ENCODE peak calls at places on chromosomes 16 and 17, in eight cellular contexts. N is esophagus squamous epithelium, P is mucosa of descending colon, S is tibial artery, T is brain microvascular endothelial cell, R is lower lobe of right lung, J is aorta, O is IMR-90. Q is an unnamed sample.

GRCh38 chr17:45092932-45093430 is 31.9 kb downstream of the NMT1 start:
- DNase-seq in N (no peak), P (peak; percentile 70), S (peak; percentile 97), T (peak; percentile 97), R (peak; percentile 71), J (peak; percentile 92), O (peak; percentile 99), Q (peak; percentile 96)

GRCh38 chr17:48560452-48560817 is 15.5 kb upstream of the HOXB2 start:
- DNase-seq in N (no peak), P (no peak), S (no peak), T (no peak), R (no peak), J (no peak), O (no peak), Q (no peak)

GRCh38 chr17:82957961-82958491 is 118.2 kb upstream of the ZNF750 start:
- DNase-seq in N (no peak), P (peak; percentile 45), S (no peak), T (no peak), R (no peak), J (peak; percentile 68), O (no peak), Q (no peak)

GRCh38 chr16:81445926-81446317 is 1.3 kb downstream of the CMIP start:
- DNase-seq in N (no peak), P (no peak), S (no peak), T (no peak), R (no peak), J (no peak), O (no peak), Q (no peak)

GRCh38 chr17:61420128-61420527 is 20.5 kb downstream of the TBX2 start:
- DNase-seq in N (no peak), P (no peak), S (no peak), T (no peak), R (no peak), J (no peak), O (no peak), Q (no peak)

GRCh38 chr17:73956595-73957465 is 246.6 kb upstream of the RPL38 start:
- DNase-seq in N (no peak), P (peak; percentile 81), S (no peak), T (peak; percentile 0), R (peak; percentile 64), J (no peak), O (no peak), Q (no peak)

GRCh38 chr17:67245694-67246397 is 850 bp upstream of the HELZ start:
- DNase-seq in N (no peak), P (peak; percentile 72), S (no peak), T (no peak), R (peak; percentile 59), J (peak; percentile 78), O (no peak), Q (no peak)

GRCh38 chr17:70629902-70630301 is 460.6 kb downstream of the KCNJ2 start:
- DNase-seq in N (no peak), P (no peak), S (no peak), T (no peak), R (no peak), J (no peak), O (peak; percentile 13), Q (no peak)

GRCh38 chr17:40362696-40363479 is 1.6 kb downstream of the GJD3 start:
- DNase-seq in N (no peak), P (peak; percentile 88), S (no peak), T (peak; percentile 64), R (peak; percentile 88), J (peak; percentile 91), O (peak; percentile 70), Q (no peak)

GRCh38 chr17:64457156-64457555 is 8.2 kb downstream of the MILR1 start:
- DNase-seq in N (no peak), P (no peak), S (no peak), T (peak; percentile 67), R (no peak), J (no peak), O (peak; percentile 66), Q (peak; percentile 80)

GRCh38 chr16:88423448-88423850 is 29.6 kb upstream of the ZFPM1 start:
- DNase-seq in N (no peak), P (no peak), S (no peak), T (peak; percentile 43), R (no peak), J (no peak), O (no peak), Q (no peak)

GRCh38 chr16:30490210-30490609 is 17.7 kb downstream of the ITGAL start:
- DNase-seq in N (no peak), P (no peak), S (no peak), T (no peak), R (no peak), J (no peak), O (no peak), Q (no peak)

GRCh38 chr16:86462334-86463084 is 47.8 kb upstream of the FOXF1 start:
- DNase-seq in N (no peak), P (no peak), S (no peak), T (peak; percentile 1), R (no peak), J (no peak), O (peak; percentile 100), Q (no peak)

GRCh38 chr16:87206646-87207451 is 110.3 kb downstream of the C16orf95 start:
- DNase-seq in N (no peak), P (no peak), S (no peak), T (peak; percentile 35), R (no peak), J (no peak), O (peak; percentile 64), Q (no peak)

GRCh38 chr17:55285340-55286301 is 20.9 kb downstream of the HLF start:
- DNase-seq in N (no peak), P (peak; percentile 74), S (peak; percentile 98), T (peak; percentile 34), R (peak; percentile 88), J (peak; percentile 94), O (peak; percentile 68), Q (peak; percentile 52)

GRCh38 chr16:11349599-11350276 is 4.5 kb downstream of the RMI2 start:
- DNase-seq in N (no peak), P (peak; percentile 66), S (peak; percentile 94), T (no peak), R (peak; percentile 77), J (peak; percentile 86), O (peak; percentile 92), Q (no peak)

GRCh38 chr16:11348737-11349598 is 3.7 kb downstream of the RMI2 start:
- DNase-seq in N (no peak), P (peak; percentile 43), S (no peak), T (no peak), R (no peak), J (no peak), O (no peak), Q (no peak)

GRCh38 chr16:11347831-11348230 is 2.6 kb downstream of the RMI2 start:
- DNase-seq in N (no peak), P (no peak), S (no peak), T (no peak), R (no peak), J (no peak), O (no peak), Q (no peak)

GRCh38 chr16:11345040-11345862 is at the start of gene RMI2:
- DNase-seq in N (peak; percentile 65), P (peak; percentile 98), S (peak; percentile 97), T (peak; percentile 89), R (peak; percentile 96), J (peak; percentile 99), O (peak; percentile 93), Q (peak; percentile 87)

DNA sequence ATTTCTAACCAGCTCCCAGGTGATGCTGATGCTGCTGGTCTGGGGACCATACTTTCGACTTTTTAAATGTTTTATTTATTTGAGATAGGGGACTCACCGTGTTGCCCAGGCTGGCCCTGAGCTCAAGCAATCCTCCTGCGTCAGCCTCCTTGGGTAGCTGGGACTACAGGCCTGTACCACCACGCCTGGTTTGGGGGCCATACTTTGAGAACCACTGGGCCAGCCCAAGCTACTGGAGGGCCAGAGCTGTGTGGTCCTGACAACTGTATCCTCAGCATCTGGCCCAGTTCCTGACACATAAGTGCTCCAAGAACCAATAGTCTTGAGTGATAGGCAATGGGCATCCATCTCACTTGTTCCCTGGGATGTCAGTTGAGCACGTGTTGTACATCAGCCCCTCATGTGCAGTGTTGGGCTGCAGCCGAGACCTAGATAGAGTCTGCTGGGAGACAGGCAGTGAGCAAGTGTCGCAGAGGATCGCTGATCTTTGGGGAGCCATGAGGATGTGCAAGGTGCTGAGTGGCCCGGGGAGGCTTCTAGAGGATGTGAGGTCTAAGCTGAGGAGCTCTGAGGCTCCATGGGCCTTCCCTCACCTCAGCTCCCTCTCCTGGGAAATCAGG is 1.6 kb downstream of the RMI2 start:
- DNase-seq in N (no peak), P (peak; percentile 31), S (no peak), T (no peak), R (no peak), J (no peak), O (no peak), Q (no peak)
- H3K4me3 ChIP-seq in N (no peak overlapping the region), P (no peak overlapping the region), S (no peak overlapping the region), T (no peak overlapping the region), R (no peak overlapping the region), J (no peak overlapping the region), O (no peak overlapping the region), Q (no peak overlapping the region)

GRCh38 chr17:1725642-1726511 is 1.4 kb downstream of the WDR81 start:
- DNase-seq in N (no peak), P (no peak), S (no peak), T (no peak), R (no peak), J (no peak), O (no peak), Q (no peak)
- H3K4me3 ChIP-seq in N (peak overlapping the region; percentile 64), P (no peak overlapping the region), S (peak overlapping the region; percentile 85), T (peak overlapping the region; percentile 54), R (peak overlapping the region; percentile 80), J (no peak overlapping the region), O (no peak overlapping the region), Q (peak overlapping the region; percentile 57)

DNA sequence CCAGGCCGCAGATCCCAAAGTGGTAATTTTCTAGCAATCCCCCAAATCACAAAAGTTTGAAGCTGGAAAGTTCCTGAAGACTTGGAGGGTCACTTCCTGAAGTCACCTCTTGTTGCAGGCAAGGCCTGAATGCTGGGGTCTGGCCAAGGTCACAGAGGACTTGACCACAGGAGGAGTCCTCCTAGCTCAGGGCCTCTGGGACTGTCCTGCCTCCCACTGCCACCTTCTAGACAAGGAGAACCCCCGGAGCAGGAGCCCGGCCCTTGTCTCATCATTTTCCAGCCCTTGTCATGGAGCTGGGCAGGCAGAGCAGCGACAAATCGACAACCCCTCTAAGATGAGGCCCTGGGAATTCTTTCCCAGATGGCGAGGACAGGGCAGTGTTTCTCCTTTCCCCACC is 330 bp downstream of the CDH16 start:
- DNase-seq in N (no peak), P (no peak), S (no peak), T (no peak), R (no peak), J (no peak), O (no peak), Q (no peak)
- H3K4me3 ChIP-seq in N (no peak overlapping the region), P (no peak overlapping the region), S (no peak overlapping the region), T (no peak overlapping the region), R (no peak overlapping the region), J (no peak overlapping the region), O (no peak overlapping the region), Q (no peak overlapping the region)

DNA sequence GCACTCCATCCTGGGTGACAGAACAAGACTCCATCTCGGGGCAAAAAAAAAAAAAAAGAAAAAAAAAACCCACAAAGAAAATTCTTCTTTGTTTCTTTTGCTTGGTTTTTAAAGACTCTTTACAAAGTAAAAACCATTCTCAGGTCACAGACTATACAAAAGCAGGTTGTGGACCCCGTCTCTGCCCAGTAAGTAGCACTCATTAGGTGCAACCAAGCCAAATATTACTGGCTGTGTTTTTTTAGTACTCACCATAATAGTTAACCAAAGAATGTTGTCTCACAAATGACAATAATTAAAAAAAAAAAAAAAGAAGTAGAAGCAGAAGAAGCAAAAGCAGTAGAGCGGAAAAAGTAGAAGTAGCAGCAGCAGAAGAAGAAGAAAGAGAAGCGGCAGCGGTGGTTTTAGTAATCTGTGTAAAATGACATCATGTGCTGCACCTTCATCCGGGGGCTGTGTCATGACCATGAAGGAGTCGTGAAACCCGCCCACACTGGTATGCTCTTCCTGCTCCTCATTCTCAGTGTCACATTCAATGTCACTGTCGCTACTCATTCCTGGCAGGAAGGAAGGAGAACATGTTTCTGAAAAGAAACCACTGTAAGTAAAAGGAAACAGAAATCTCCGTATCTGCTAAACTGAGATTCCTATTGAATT is 105.4 kb downstream of the TRIM37 start:
- DNase-seq in N (peak; percentile 38), P (peak; percentile 52), S (no peak), T (peak; percentile 77), R (peak; percentile 67), J (no peak), O (peak; percentile 67), Q (no peak)
- H3K4me3 ChIP-seq in N (no peak overlapping the region), P (no peak overlapping the region), S (peak overlapping the region; percentile 23), T (peak overlapping the region; percentile 40), R (no peak overlapping the region), J (no peak overlapping the region), O (peak overlapping the region; percentile 44), Q (peak overlapping the region; percentile 28)